ENCODE peak calls at places on chromosomes 16 and 17, in eight cellular contexts. One of them, this sample, is unnamed.

GRCh38 chr16:84471316-84471715 is 33.1 kb downstream of the MEAK7 start:
- DNase-seq in A549: no peak
- DNase-seq in natural killer cell: no peak
- DNase-seq in AG09319: no peak
- DNase-seq in cardiac muscle cell: no peak
- DNase-seq in GM10248: no peak
- DNase-seq in PC-9: no peak
- DNase-seq in hepatocyte: no peak
- DNase-seq in this sample: no peak

GRCh38 chr16:21953541-21953902 is 361 bp downstream of the UQCRC2 start:
- DNase-seq in A549: no peak
- DNase-seq in natural killer cell: no peak
- DNase-seq in AG09319: no peak
- DNase-seq in cardiac muscle cell: no peak
- DNase-seq in GM10248: no peak
- DNase-seq in PC-9: no peak
- DNase-seq in hepatocyte: no peak
- DNase-seq in this sample: no peak

GRCh38 chr16:528111-529011 is 849 bp downstream of the CAPN15 start:
- DNase-seq in A549: no peak
- DNase-seq in natural killer cell: peak; percentile 43
- DNase-seq in AG09319: no peak
- DNase-seq in cardiac muscle cell: peak; percentile 57
- DNase-seq in GM10248: no peak
- DNase-seq in PC-9: peak; percentile 72
- DNase-seq in hepatocyte: peak; percentile 75
- DNase-seq in this sample: peak; percentile 35

GRCh38 chr17:5200360-5200759 is 8.7 kb upstream of the ZNF594 start:
- DNase-seq in A549: no peak
- DNase-seq in natural killer cell: no peak
- DNase-seq in AG09319: no peak
- DNase-seq in cardiac muscle cell: no peak
- DNase-seq in GM10248: no peak
- DNase-seq in PC-9: no peak
- DNase-seq in hepatocyte: no peak
- DNase-seq in this sample: no peak

GRCh38 chr16:89122322-89122831 is 28.7 kb downstream of the ACSF3 start:
- DNase-seq in A549: no peak
- DNase-seq in natural killer cell: no peak
- DNase-seq in AG09319: no peak
- DNase-seq in cardiac muscle cell: no peak
- DNase-seq in GM10248: peak; percentile 85
- DNase-seq in PC-9: no peak
- DNase-seq in hepatocyte: no peak
- DNase-seq in this sample: no peak

GRCh38 chr16:69089091-69089912 is 16.2 kb upstream of the HAS3 start:
- DNase-seq in A549: no peak
- DNase-seq in natural killer cell: no peak
- DNase-seq in AG09319: no peak
- DNase-seq in cardiac muscle cell: no peak
- DNase-seq in GM10248: no peak
- DNase-seq in PC-9: peak; percentile 55
- DNase-seq in hepatocyte: peak; percentile 62
- DNase-seq in this sample: no peak

GRCh38 chr16:69593756-69594155 is 28.0 kb downstream of the NFAT5 start:
- DNase-seq in A549: no peak
- DNase-seq in natural killer cell: no peak
- DNase-seq in AG09319: no peak
- DNase-seq in cardiac muscle cell: no peak
- DNase-seq in GM10248: no peak
- DNase-seq in PC-9: no peak
- DNase-seq in hepatocyte: no peak
- DNase-seq in this sample: no peak

GRCh38 chr16:85955566-85955965 is 56.6 kb downstream of the IRF8 start:
- DNase-seq in A549: no peak
- DNase-seq in natural killer cell: no peak
- DNase-seq in AG09319: no peak
- DNase-seq in cardiac muscle cell: no peak
- DNase-seq in GM10248: peak; percentile 77
- DNase-seq in PC-9: no peak
- DNase-seq in hepatocyte: no peak
- DNase-seq in this sample: peak; percentile 46

GRCh38 chr16:522320-523096 is 5.0 kb upstream of the CAPN15 start:
- DNase-seq in A549: no peak
- DNase-seq in natural killer cell: no peak
- DNase-seq in AG09319: no peak
- DNase-seq in cardiac muscle cell: no peak
- DNase-seq in GM10248: no peak
- DNase-seq in PC-9: no peak
- DNase-seq in hepatocyte: no peak
- DNase-seq in this sample: no peak

GRCh38 chr16:51374346-51374745 is 223.3 kb upstream of the SALL1 start:
- DNase-seq in A549: no peak
- DNase-seq in natural killer cell: no peak
- DNase-seq in AG09319: peak; percentile 38
- DNase-seq in cardiac muscle cell: no peak
- DNase-seq in GM10248: no peak
- DNase-seq in PC-9: no peak
- DNase-seq in hepatocyte: no peak
- DNase-seq in this sample: no peak

GRCh38 chr16:54633943-54634362 is 296.7 kb upstream of the IRX5 start:
- DNase-seq in A549: peak; percentile 38
- DNase-seq in natural killer cell: no peak
- DNase-seq in AG09319: no peak
- DNase-seq in cardiac muscle cell: peak; percentile 44
- DNase-seq in GM10248: no peak
- DNase-seq in PC-9: no peak
- DNase-seq in hepatocyte: no peak
- DNase-seq in this sample: no peak
- TF ChIP-seq CTCF in A549: peak; percentile 32
- TF ChIP-seq CTCF in natural killer cell: no peak
- TF ChIP-seq CTCF in AG09319: peak; percentile 22
- TF ChIP-seq CTCF in cardiac muscle cell: peak; percentile 50
- TF ChIP-seq CTCF in GM10248: no peak
- TF ChIP-seq CTCF in PC-9: peak; percentile 44
- TF ChIP-seq CTCF in hepatocyte: peak; percentile 48
- TF ChIP-seq CTCF in this sample: no peak

GRCh38 chr17:48542956-48543853 is 1.7 kb downstream of the HOXB2 start:
- DNase-seq in A549: peak; percentile 79
- DNase-seq in natural killer cell: peak; percentile 64
- DNase-seq in AG09319: no peak
- DNase-seq in cardiac muscle cell: peak; percentile 67
- DNase-seq in GM10248: peak; percentile 72
- DNase-seq in PC-9: no peak
- DNase-seq in hepatocyte: peak; percentile 55
- DNase-seq in this sample: peak; percentile 63
- TF ChIP-seq CTCF in A549: no peak
- TF ChIP-seq CTCF in natural killer cell: peak; percentile 36
- TF ChIP-seq CTCF in AG09319: no peak
- TF ChIP-seq CTCF in cardiac muscle cell: no peak
- TF ChIP-seq CTCF in GM10248: no peak
- TF ChIP-seq CTCF in PC-9: no peak
- TF ChIP-seq CTCF in hepatocyte: peak; percentile 15
- TF ChIP-seq CTCF in this sample: no peak

GRCh38 chr17:73155410-73156165 is 9.2 kb upstream of the SSTR2 start:
- DNase-seq in A549: no peak
- DNase-seq in natural killer cell: no peak
- DNase-seq in AG09319: no peak
- DNase-seq in cardiac muscle cell: no peak
- DNase-seq in GM10248: no peak
- DNase-seq in PC-9: no peak
- DNase-seq in hepatocyte: no peak
- DNase-seq in this sample: no peak

GRCh38 chr17:73151888-73152633 is 12.7 kb upstream of the SSTR2 start:
- DNase-seq in A549: no peak
- DNase-seq in natural killer cell: no peak
- DNase-seq in AG09319: no peak
- DNase-seq in cardiac muscle cell: no peak
- DNase-seq in GM10248: no peak
- DNase-seq in PC-9: no peak
- DNase-seq in hepatocyte: no peak
- DNase-seq in this sample: no peak

GRCh38 chr17:73158133-73158532 is 6.7 kb upstream of the SSTR2 start:
- DNase-seq in A549: no peak
- DNase-seq in natural killer cell: no peak
- DNase-seq in AG09319: no peak
- DNase-seq in cardiac muscle cell: no peak
- DNase-seq in GM10248: no peak
- DNase-seq in PC-9: no peak
- DNase-seq in hepatocyte: no peak
- DNase-seq in this sample: no peak

GRCh38 chr17:73156887-73157870 is 7.6 kb upstream of the SSTR2 start:
- DNase-seq in A549: no peak
- DNase-seq in natural killer cell: no peak
- DNase-seq in AG09319: no peak
- DNase-seq in cardiac muscle cell: peak; percentile 61
- DNase-seq in GM10248: peak; percentile 28
- DNase-seq in PC-9: no peak
- DNase-seq in hepatocyte: no peak
- DNase-seq in this sample: no peak

DNA sequence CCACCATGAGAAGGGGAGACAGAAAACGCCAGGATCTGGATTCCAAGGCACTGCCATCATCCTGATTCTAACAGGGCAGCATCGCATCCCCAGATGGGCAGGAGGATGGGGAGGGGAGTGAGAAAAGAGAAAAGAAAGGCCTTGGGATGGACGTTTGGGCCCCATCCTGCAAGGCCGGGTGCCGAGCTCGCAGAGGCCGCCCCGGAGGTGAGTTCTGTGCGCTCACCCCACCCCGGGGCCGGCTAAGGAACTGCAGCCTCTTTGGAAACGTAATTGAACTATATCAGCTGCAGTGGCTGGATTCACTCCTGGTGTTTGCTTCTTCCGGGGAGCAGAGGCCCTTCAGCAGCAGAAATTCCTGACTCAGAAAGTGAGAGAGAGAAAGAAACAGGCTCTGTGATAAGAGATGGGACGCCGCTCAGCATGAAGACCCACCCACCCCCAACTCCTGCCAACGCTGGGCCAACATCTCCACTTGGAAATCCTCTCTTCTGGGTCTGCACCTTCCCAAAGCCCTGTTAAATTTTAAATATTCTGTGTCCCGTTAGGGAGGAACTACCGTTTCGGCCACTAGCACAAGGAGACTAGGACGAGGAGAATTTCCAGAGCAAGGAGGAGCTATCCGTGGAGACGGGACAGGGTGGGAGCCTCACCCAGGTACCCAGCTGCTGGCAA is 8.5 kb upstream of the SSTR2 start:
- DNase-seq in A549: peak; percentile 88
- DNase-seq in natural killer cell: peak; percentile 36
- DNase-seq in AG09319: peak; percentile 8
- DNase-seq in cardiac muscle cell: peak; percentile 85
- DNase-seq in GM10248: peak; percentile 81
- DNase-seq in PC-9: peak; percentile 57
- DNase-seq in hepatocyte: peak; percentile 88
- DNase-seq in this sample: peak; percentile 41
- TF ChIP-seq CTCF in A549: peak; percentile 67
- TF ChIP-seq CTCF in natural killer cell: peak; percentile 63
- TF ChIP-seq CTCF in AG09319: peak; percentile 87
- TF ChIP-seq CTCF in cardiac muscle cell: peak; percentile 90
- TF ChIP-seq CTCF in GM10248: peak; percentile 83
- TF ChIP-seq CTCF in PC-9: peak; percentile 79
- TF ChIP-seq CTCF in hepatocyte: peak; percentile 72
- TF ChIP-seq CTCF in this sample: no peak

DNA sequence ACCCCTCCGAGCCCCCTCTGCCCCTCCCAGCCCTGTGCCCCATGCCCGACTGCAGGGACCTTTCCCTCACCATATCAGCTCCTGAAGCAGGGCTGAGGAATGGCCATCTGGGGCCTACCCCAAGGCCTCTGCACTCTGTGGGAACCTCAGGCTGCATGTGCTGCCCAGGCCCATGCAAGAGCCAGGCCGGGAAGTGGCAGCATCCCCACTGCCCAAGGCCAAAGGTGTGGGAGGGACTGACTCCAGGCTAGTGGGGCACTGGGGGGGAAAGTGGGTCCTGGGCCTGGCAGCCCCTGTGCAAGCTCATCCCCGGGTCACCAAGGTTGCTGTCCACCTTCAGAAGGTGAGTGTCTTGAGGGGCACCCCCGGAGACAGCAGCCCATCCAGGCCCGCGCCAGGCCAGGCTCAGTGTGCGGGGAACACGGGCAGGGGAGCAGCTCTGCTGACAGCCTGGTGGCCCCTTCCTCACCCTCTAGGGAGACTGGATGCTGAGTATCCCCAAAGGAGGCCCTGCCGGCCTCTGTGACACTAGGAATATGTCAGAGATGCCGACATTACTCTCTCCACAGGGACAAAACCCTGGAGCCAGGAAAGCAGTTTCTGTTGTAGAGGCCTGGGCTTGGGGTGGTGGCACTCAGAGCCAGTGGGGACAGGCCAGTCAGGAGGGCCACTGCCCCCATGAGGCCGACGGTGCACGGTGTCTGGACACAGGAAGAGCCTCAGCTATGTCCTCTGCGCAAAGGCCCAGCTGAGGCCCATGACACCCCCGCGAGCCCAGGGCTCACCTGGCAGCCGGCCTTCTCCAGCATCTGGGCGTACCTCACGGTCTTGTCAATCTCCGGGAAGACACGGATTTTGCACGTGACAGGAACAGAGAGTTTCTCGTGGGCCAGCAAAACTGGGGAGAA is 3.3 kb downstream of the DUS1L start:
- DNase-seq in A549: no peak
- DNase-seq in natural killer cell: no peak
- DNase-seq in AG09319: no peak
- DNase-seq in cardiac muscle cell: no peak
- DNase-seq in GM10248: no peak
- DNase-seq in PC-9: no peak
- DNase-seq in hepatocyte: no peak
- DNase-seq in this sample: no peak
- TF ChIP-seq CTCF in A549: no peak
- TF ChIP-seq CTCF in natural killer cell: no peak
- TF ChIP-seq CTCF in AG09319: no peak
- TF ChIP-seq CTCF in cardiac muscle cell: no peak
- TF ChIP-seq CTCF in GM10248: no peak
- TF ChIP-seq CTCF in PC-9: no peak
- TF ChIP-seq CTCF in hepatocyte: no peak
- TF ChIP-seq CTCF in this sample: no peak

GRCh38 chr17:4008082-4008435 is 43.8 kb upstream of the ATP2A3 start:
- DNase-seq in A549: no peak
- DNase-seq in natural killer cell: no peak
- DNase-seq in AG09319: no peak
- DNase-seq in cardiac muscle cell: peak; percentile 42
- DNase-seq in GM10248: no peak
- DNase-seq in PC-9: no peak
- DNase-seq in hepatocyte: no peak
- DNase-seq in this sample: no peak
- TF ChIP-seq CTCF in A549: peak; percentile 20
- TF ChIP-seq CTCF in natural killer cell: no peak
- TF ChIP-seq CTCF in AG09319: no peak
- TF ChIP-seq CTCF in cardiac muscle cell: peak; percentile 21
- TF ChIP-seq CTCF in GM10248: no peak
- TF ChIP-seq CTCF in PC-9: no peak
- TF ChIP-seq CTCF in hepatocyte: peak; percentile 5
- TF ChIP-seq CTCF in this sample: no peak

This sample was measured in activated B cell treated with CpG ODN at 0.5 μM for 24 hours.